ENCODE peak calls at places on chromosome 4, in five cellular contexts. Q is endothelial cell of umbilical vein, V is K562, J is OCI-LY7, N is MM.1S. P is an unnamed sample.
A peak's percentile ranks its signal among the peaks of the same experiment; 100 is the strongest.

GRCh38 chr4:56050584-56050983 is 101.8 kb downstream of the CEP135 start:
- DNase-seq in Q (no peak), V (no peak), J (peak; percentile 16), N (no peak), P (no peak)

GRCh38 chr4:127622923-127623754 is 9.6 kb upstream of the INTU start:
- DNase-seq in Q (peak; percentile 57), V (no peak), J (no peak), N (no peak), P (peak; percentile 60)

GRCh38 chr4:25749150-25749794 is 93.6 kb downstream of the SLC34A2 start:
- DNase-seq in Q (no peak), V (no peak), J (no peak), N (no peak), P (no peak)

GRCh38 chr4:165512464-165512863 is 133.7 kb downstream of the CPE start:
- DNase-seq in Q (peak; percentile 80), V (no peak), J (no peak), N (no peak), P (no peak)

GRCh38 chr4:172515266-172515879 is 653.2 kb upstream of the GALNT7 start:
- DNase-seq in Q (no peak), V (no peak), J (no peak), N (no peak), P (no peak)

GRCh38 chr4:37653601-37654000 is 32.6 kb downstream of the RELL1 start:
- DNase-seq in Q (peak; percentile 26), V (no peak), J (no peak), N (no peak), P (peak; percentile 21)

GRCh38 chr4:162634390-162634789 is 470.6 kb upstream of the FSTL5 start:
- DNase-seq in Q (no peak), V (no peak), J (no peak), N (no peak), P (no peak)

GRCh38 chr4:128350449-128351045 is 62.9 kb upstream of the PGRMC2 start:
- DNase-seq in Q (no peak), V (no peak), J (no peak), N (no peak), P (no peak)

GRCh38 chr4:86181585-86181984 is 178.3 kb downstream of the MAPK10 start:
- DNase-seq in Q (no peak), V (no peak), J (no peak), N (no peak), P (peak; percentile 56)

GRCh38 chr4:7237863-7238262 is 45.5 kb downstream of the SORCS2 start:
- DNase-seq in Q (no peak), V (no peak), J (no peak), N (no peak), P (peak; percentile 76)

GRCh38 chr4:70511365-70511764 is 7.0 kb upstream of the AMTN start:
- DNase-seq in Q (no peak), V (no peak), J (no peak), N (no peak), P (no peak)

GRCh38 chr4:13492752-13493151 is 8.6 kb upstream of the RAB28 start:
- DNase-seq in Q (no peak), V (no peak), J (no peak), N (no peak), P (no peak)

GRCh38 chr4:125750399-125750798 is 435.6 kb downstream of the FAT4 start:
- DNase-seq in Q (no peak), V (no peak), J (no peak), N (no peak), P (peak; percentile 68)

GRCh38 chr4:166165829-166166420 is 292.9 kb downstream of the TLL1 start:
- DNase-seq in Q (peak; percentile 77), V (peak; percentile 39), J (peak; percentile 68), N (peak; percentile 77), P (peak; percentile 81)

GRCh38 chr4:8644966-8645752 is 52.6 kb downstream of the CPZ start:
- DNase-seq in Q (no peak), V (no peak), J (no peak), N (no peak), P (no peak)

GRCh38 chr4:153156263-153156662 is 48.0 kb upstream of the TRIM2 start:
- DNase-seq in Q (no peak), V (peak; percentile 47), J (peak; percentile 30), N (no peak), P (peak; percentile 10)

GRCh38 chr4:86924805-86925204 is 10.0 kb upstream of the AFF1 start:
- DNase-seq in Q (peak; percentile 88), V (no peak), J (no peak), N (no peak), P (peak; percentile 78)

GRCh38 chr4:37383579-37384229 is 139.2 kb downstream of the NWD2 start:
- DNase-seq in Q (peak; percentile 13), V (peak; percentile 43), J (peak; percentile 54), N (peak; percentile 71), P (peak; percentile 40)

GRCh38 chr4:143402776-143403550 is 66.3 kb downstream of the GAB1 start:
- DNase-seq in Q (peak; percentile 86), V (no peak), J (peak; percentile 75), N (peak; percentile 36), P (peak; percentile 44)

GRCh38 chr4:6442555-6442954 is 29.9 kb downstream of the PPP2R2C start:
- DNase-seq in Q (no peak), V (no peak), J (no peak), N (no peak), P (no peak)

GRCh38 chr4:144572660-144573059 is 73.3 kb upstream of the HHIP start:
- DNase-seq in Q (no peak), V (no peak), J (no peak), N (no peak), P (no peak)

GRCh38 chr4:104210420-104210819 is 284.3 kb downstream of the CXXC4 start:
- DNase-seq in Q (no peak), V (no peak), J (no peak), N (no peak), P (no peak)

DNA sequence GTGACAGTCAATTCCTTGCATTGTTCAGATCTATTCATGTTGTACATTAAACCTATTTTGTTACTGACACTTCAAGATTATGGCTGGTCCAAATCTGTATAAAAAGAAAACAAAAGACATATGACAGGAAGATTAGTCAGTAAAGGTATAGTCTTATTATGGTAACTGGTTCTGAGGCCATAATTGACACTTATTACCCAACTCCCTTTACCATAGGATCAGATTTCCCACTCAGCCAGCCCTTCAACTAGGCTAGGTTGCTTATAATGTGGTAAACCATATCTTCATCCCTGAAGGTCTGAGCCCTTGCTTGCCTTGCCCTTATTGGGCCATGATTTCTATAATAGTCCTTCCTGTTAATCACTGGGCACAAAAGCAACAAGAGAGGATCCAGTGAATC is 289.6 kb downstream of the CXXC4 start:
- DNase-seq in Q (no peak), V (no peak), J (no peak), N (no peak), P (no peak)
- H3K4me2 ChIP-seq in Q (no peak overlapping the region), V (no peak overlapping the region), J (no peak overlapping the region), N (no peak overlapping the region), P (no peak overlapping the region)

DNA sequence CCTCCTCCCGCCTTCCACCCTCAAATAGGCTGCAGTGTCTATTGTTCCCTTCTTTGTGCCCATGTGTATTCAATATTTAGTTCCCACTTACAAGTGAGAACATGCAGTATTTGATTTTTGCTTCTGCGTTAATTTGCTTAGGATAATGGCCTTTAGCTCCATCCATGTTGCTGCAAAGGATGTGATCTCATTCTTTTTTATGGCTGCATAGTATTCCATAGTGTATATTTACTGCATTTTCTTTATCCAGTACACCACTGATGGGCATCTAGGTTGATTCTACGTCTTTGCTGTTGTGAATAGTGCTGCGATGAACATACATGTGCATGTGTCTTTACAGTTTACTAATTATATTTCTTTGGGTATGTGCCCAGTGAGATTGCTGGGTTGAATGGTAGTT is 51.6 kb upstream of the TMPRSS11B start:
- DNase-seq in Q (no peak), V (no peak), J (no peak), N (no peak), P (no peak)
- H3K9me3 ChIP-seq in Q (no peaks in the 10 kb centered on the region), V (no peaks in the 10 kb centered on the region), J (no peaks in the 10 kb centered on the region), N (no peaks in the 10 kb centered on the region), P (no peaks in the 10 kb centered on the region)

GRCh38 chr4:102501176-102501634 is at the start of gene NFKB1:
- DNase-seq in Q (peak; percentile 81), V (peak; percentile 44), J (peak; percentile 78), N (peak; percentile 76), P (peak; percentile 84)

GRCh38 chr4:102501635-102502382 is 650 bp downstream of the NFKB1 start:
- DNase-seq in Q (peak; percentile 63), V (peak; percentile 61), J (peak; percentile 78), N (peak; percentile 78), P (peak; percentile 87)

GRCh38 chr4:102503831-102504786 is 3.0 kb downstream of the NFKB1 start:
- DNase-seq in Q (no peak), V (no peak), J (peak; percentile 23), N (no peak), P (no peak)

GRCh38 chr4:102504941-102505340 is 3.8 kb downstream of the NFKB1 start:
- DNase-seq in Q (no peak), V (no peak), J (no peak), N (no peak), P (no peak)

DNA sequence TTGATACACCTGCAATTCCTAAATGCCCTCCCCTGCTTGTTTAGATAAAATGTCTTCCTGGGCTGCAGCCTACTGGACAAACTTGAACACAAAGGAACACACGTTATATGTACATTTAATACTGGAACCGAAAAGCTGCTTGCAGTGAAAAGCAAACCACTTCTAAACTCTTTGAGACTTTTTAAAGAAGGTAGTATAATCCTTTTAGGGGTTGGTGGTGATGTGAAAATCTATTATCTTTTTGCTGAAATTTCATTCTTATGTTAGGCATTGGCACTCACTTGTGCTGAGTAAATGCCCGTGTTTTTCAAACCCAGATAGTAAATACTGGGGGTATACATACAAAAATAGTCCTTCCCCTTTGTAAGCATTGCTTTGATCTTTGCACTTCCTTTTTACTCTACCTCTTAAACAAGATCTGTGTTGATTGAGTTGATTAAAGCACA is 2.2 kb downstream of the NFKB1 start:
- DNase-seq in Q (peak; percentile 16), V (no peak), J (peak; percentile 54), N (peak; percentile 40), P (no peak)
- H3K27ac ChIP-seq in Q (no peak overlapping the region), V (peak overlapping the region; percentile 34), J (peak overlapping the region; percentile 77), N (peak overlapping the region; percentile 97), P (no peak overlapping the region)

GRCh38 chr4:180855184-180855583 is 1388.0 kb upstream of the TENM3 start:
- DNase-seq in Q (no peak), V (no peak), J (no peak), N (no peak), P (no peak)
- H3K4me2 ChIP-seq in Q (no peak overlapping the region), V (no peak overlapping the region), J (no peak overlapping the region), N (no peak overlapping the region), P (no peak overlapping the region)

DNA sequence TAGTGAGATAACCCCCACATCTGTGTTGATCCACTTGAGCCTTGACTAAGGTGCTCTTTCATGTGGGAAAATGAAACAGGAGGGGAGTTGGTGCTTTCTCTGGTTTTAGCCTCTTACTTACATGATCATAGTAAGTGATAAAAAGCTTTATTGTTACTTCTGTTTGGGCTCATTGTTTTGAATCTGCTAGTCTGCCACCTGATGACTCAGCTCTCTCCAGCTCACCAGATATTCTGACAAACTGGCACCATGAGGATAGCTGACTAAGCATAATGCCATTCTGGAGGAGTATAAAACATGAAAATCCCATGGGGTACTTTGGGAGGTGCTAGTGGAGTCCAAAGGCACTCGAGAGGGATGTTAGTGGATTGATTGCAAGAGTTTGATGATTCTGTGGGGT is 824.0 kb downstream of the RAPGEF2 start:
- DNase-seq in Q (no peak), V (no peak), J (no peak), N (no peak), P (no peak)
- H3K9me3 ChIP-seq in Q (no peaks in the 10 kb centered on the region), V (no peaks in the 10 kb centered on the region), J (no peaks in the 10 kb centered on the region), N (no peaks in the 10 kb centered on the region), P (no peaks in the 10 kb centered on the region)

GRCh38 chr4:150173854-150174398 is 95.7 kb downstream of the DCLK2 start:
- DNase-seq in Q (peak; percentile 76), V (no peak), J (no peak), N (no peak), P (no peak)
- H3K27ac ChIP-seq in Q (peak overlapping the region; percentile 65), V (no peak overlapping the region), J (no peak overlapping the region), N (no peak overlapping the region), P (no peak overlapping the region)